ENCODE peak calls at places on chromosome 11, in six cellular contexts. F is mucosa of gallbladder, T is NCI-H2029, M is ELF-1, Q is ovary, P is AG20443. C is an unnamed sample.
A peak's percentile ranks its signal among the peaks of the same experiment; 100 is the strongest.

GRCh38 chr11:34213366-34213765 is 107.9 kb downstream of the NAT10 start:
- DNase-seq in M (no peak), F (no peak), T (no peak), Q (no peak), P (no peak), C (no peak)

GRCh38 chr11:41954034-41954433 is 494.6 kb upstream of the LRRC4C start:
- DNase-seq in F (no peak), Q (no peak), T (no peak), P (peak; percentile 13), M (no peak), C (no peak)

GRCh38 chr11:16933756-16934603 is 80.2 kb downstream of the PLEKHA7 start:
- DNase-seq in P (no peak), M (peak; percentile 85), Q (peak; percentile 56), F (no peak), T (no peak), C (peak; percentile 94)

GRCh38 chr11:134623711-134624110 is 211.7 kb upstream of the B3GAT1 start:
- DNase-seq in P (no peak), Q (no peak), T (no peak), F (no peak), M (no peak), C (no peak)

GRCh38 chr11:9065614-9066431 is 25.6 kb downstream of the SCUBE2 start:
- DNase-seq in P (no peak), F (no peak), T (no peak), Q (no peak), M (no peak), C (no peak)

GRCh38 chr11:10528121-10528520 is 12.9 kb downstream of the RNF141 start:
- DNase-seq in P (no peak), Q (no peak), M (no peak), F (no peak), T (no peak), C (no peak)

GRCh38 chr11:117932987-117933386 is 3.8 kb upstream of the TMPRSS13 start:
- DNase-seq in Q (no peak), M (no peak), P (no peak), F (no peak), T (no peak), C (peak; percentile 40)

GRCh38 chr11:112614605-112615004 is 346.6 kb upstream of the NCAM1 start:
- DNase-seq in F (no peak), M (no peak), Q (no peak), T (no peak), P (no peak), C (peak; percentile 42)

GRCh38 chr11:121524233-121524631 is 71.5 kb upstream of the SORL1-AS1 start:
- DNase-seq in P (no peak), F (no peak), T (peak; percentile 75), Q (no peak), M (no peak), C (no peak)

GRCh38 chr11:107592813-107593212 is 1.9 kb downstream of the ELMOD1 start:
- DNase-seq in T (no peak), F (no peak), Q (no peak), P (no peak), M (peak; percentile 9), C (no peak)

GRCh38 chr11:118778898-118779297 is 12.1 kb downstream of the DDX6 start:
- DNase-seq in P (no peak), Q (no peak), T (no peak), F (no peak), M (no peak), C (no peak)

GRCh38 chr11:8934735-8935478 is 2.2 kb upstream of the C11orf16 start:
- DNase-seq in P (peak; percentile 77), F (no peak), Q (no peak), T (no peak), M (peak; percentile 72), C (peak; percentile 87)

GRCh38 chr11:94694309-94695060 is 73.7 kb upstream of the AMOTL1 start:
- DNase-seq in T (no peak), F (no peak), M (no peak), Q (no peak), P (no peak), C (no peak)

C was measured in islet precursor cell.